ENCODE peak calls at places on chromosomes 11 and 22, in eight cellular contexts. One of them, this sample, is unnamed.

GRCh38 chr11:121525376-121525775 is 72.6 kb upstream of the SORL1-AS1 start:
- DNase-seq in endodermal cell: no peak
- DNase-seq in lung: no peak
- DNase-seq in activated CD8-positive, alpha-beta T cell treated with anti-CD3 and anti-CD28 coated beads for 36 hours: no peak
- DNase-seq in prostate gland: no peak
- DNase-seq in mucosa of gallbladder: no peak
- DNase-seq in NCI-H2029 treated with DMSO at 0.1 percent for 48 hours: no peak
- DNase-seq in stimulated activated CD4-positive, alpha-beta T cell treated with anti-CD3 and anti-CD28 coated beads, Interleukin-2, amount 100 ng/mL, for 48 hours: no peak
- DNase-seq in this sample: no peak

GRCh38 chr22:23012081-23012622 is 58.2 kb upstream of the GNAZ start:
- DNase-seq in stimulated activated CD4-positive, alpha-beta T cell treated with anti-CD3 and anti-CD28 coated beads, Interleukin-2, amount 100 ng/mL, for 48 hours: peak; percentile 37
- DNase-seq in activated CD8-positive, alpha-beta T cell treated with anti-CD3 and anti-CD28 coated beads for 36 hours: peak; percentile 80
- DNase-seq in NCI-H2029 treated with DMSO at 0.1 percent for 48 hours: no peak
- DNase-seq in endodermal cell: no peak
- DNase-seq in mucosa of gallbladder: no peak
- DNase-seq in lung: no peak
- DNase-seq in prostate gland: no peak
- DNase-seq in this sample: no peak

GRCh38 chr22:44701824-44702478 is at the start of gene PRR5:
- DNase-seq in prostate gland: peak; percentile 68
- DNase-seq in stimulated activated CD4-positive, alpha-beta T cell treated with anti-CD3 and anti-CD28 coated beads, Interleukin-2, amount 100 ng/mL, for 48 hours: peak; percentile 61
- DNase-seq in lung: peak; percentile 75
- DNase-seq in activated CD8-positive, alpha-beta T cell treated with anti-CD3 and anti-CD28 coated beads for 36 hours: peak; percentile 91
- DNase-seq in mucosa of gallbladder: peak; percentile 83
- DNase-seq in endodermal cell: peak; percentile 91
- DNase-seq in NCI-H2029 treated with DMSO at 0.1 percent for 48 hours: no peak
- DNase-seq in this sample: peak; percentile 91

GRCh38 chr11:86386791-86387190 is 12.1 kb downstream of the CCDC81 start:
- DNase-seq in stimulated activated CD4-positive, alpha-beta T cell treated with anti-CD3 and anti-CD28 coated beads, Interleukin-2, amount 100 ng/mL, for 48 hours: no peak
- DNase-seq in mucosa of gallbladder: no peak
- DNase-seq in endodermal cell: no peak
- DNase-seq in prostate gland: no peak
- DNase-seq in NCI-H2029 treated with DMSO at 0.1 percent for 48 hours: no peak
- DNase-seq in lung: no peak
- DNase-seq in activated CD8-positive, alpha-beta T cell treated with anti-CD3 and anti-CD28 coated beads for 36 hours: no peak
- DNase-seq in this sample: no peak

GRCh38 chr22:46696614-46697013 is 41.4 kb downstream of the CERK start:
- DNase-seq in mucosa of gallbladder: no peak
- DNase-seq in lung: no peak
- DNase-seq in NCI-H2029 treated with DMSO at 0.1 percent for 48 hours: no peak
- DNase-seq in activated CD8-positive, alpha-beta T cell treated with anti-CD3 and anti-CD28 coated beads for 36 hours: no peak
- DNase-seq in endodermal cell: no peak
- DNase-seq in stimulated activated CD4-positive, alpha-beta T cell treated with anti-CD3 and anti-CD28 coated beads, Interleukin-2, amount 100 ng/mL, for 48 hours: no peak
- DNase-seq in prostate gland: no peak
- DNase-seq in this sample: no peak

GRCh38 chr11:13368041-13368446 is 90.5 kb downstream of the BMAL1 start:
- DNase-seq in mucosa of gallbladder: no peak
- DNase-seq in NCI-H2029 treated with DMSO at 0.1 percent for 48 hours: no peak
- DNase-seq in endodermal cell: no peak
- DNase-seq in activated CD8-positive, alpha-beta T cell treated with anti-CD3 and anti-CD28 coated beads for 36 hours: no peak
- DNase-seq in stimulated activated CD4-positive, alpha-beta T cell treated with anti-CD3 and anti-CD28 coated beads, Interleukin-2, amount 100 ng/mL, for 48 hours: no peak
- DNase-seq in prostate gland: no peak
- DNase-seq in lung: no peak
- DNase-seq in this sample: no peak

GRCh38 chr22:44185237-44186120 is 4.8 kb downstream of the PARVG start:
- DNase-seq in stimulated activated CD4-positive, alpha-beta T cell treated with anti-CD3 and anti-CD28 coated beads, Interleukin-2, amount 100 ng/mL, for 48 hours: no peak
- DNase-seq in activated CD8-positive, alpha-beta T cell treated with anti-CD3 and anti-CD28 coated beads for 36 hours: no peak
- DNase-seq in prostate gland: no peak
- DNase-seq in lung: no peak
- DNase-seq in NCI-H2029 treated with DMSO at 0.1 percent for 48 hours: no peak
- DNase-seq in endodermal cell: no peak
- DNase-seq in mucosa of gallbladder: no peak
- DNase-seq in this sample: no peak

GRCh38 chr11:63020671-63021255 is 5.1 kb upstream of the SLC22A8 start:
- DNase-seq in lung: no peak
- DNase-seq in prostate gland: no peak
- DNase-seq in activated CD8-positive, alpha-beta T cell treated with anti-CD3 and anti-CD28 coated beads for 36 hours: peak; percentile 61
- DNase-seq in NCI-H2029 treated with DMSO at 0.1 percent for 48 hours: no peak
- DNase-seq in stimulated activated CD4-positive, alpha-beta T cell treated with anti-CD3 and anti-CD28 coated beads, Interleukin-2, amount 100 ng/mL, for 48 hours: peak; percentile 41
- DNase-seq in mucosa of gallbladder: no peak
- DNase-seq in endodermal cell: peak; percentile 93
- DNase-seq in this sample: no peak

GRCh38 chr11:9887492-9887891 is 223.6 kb downstream of the SWAP70 start:
- DNase-seq in lung: no peak
- DNase-seq in prostate gland: no peak
- DNase-seq in activated CD8-positive, alpha-beta T cell treated with anti-CD3 and anti-CD28 coated beads for 36 hours: no peak
- DNase-seq in endodermal cell: no peak
- DNase-seq in mucosa of gallbladder: no peak
- DNase-seq in NCI-H2029 treated with DMSO at 0.1 percent for 48 hours: no peak
- DNase-seq in stimulated activated CD4-positive, alpha-beta T cell treated with anti-CD3 and anti-CD28 coated beads, Interleukin-2, amount 100 ng/mL, for 48 hours: no peak
- DNase-seq in this sample: no peak

This sample was measured in immature natural killer cell.